ENCODE peak calls at places on chromosomes 4 and X, in eight cellular contexts. F is kidney tubule cell; J is C1 segment of cervical spinal cord; N is heart right ventricle; B is GM10248; P is tibial nerve; V is neural crest cell; Z is stimulated activated CD8-positive, alpha-beta memory T cell treated with anti-CD3 and anti-CD28 coated beads, Interleukin-7, amount 100 ng/mL, for 24 hours. K is an unnamed sample.

GRCh38 chr4:53119685-53120084 is 246.2 kb downstream of the SCFD2 start:
- DNase-seq in Z (no peak), B (no peak), J (no peak), F (peak; percentile 69), N (no peak), V (no peak), P (no peak), K (no peak)

GRCh38 chrX:68431836-68432235 is 1.5 kb downstream of the OPHN1 start:
- DNase-seq in V (no peak), P (no peak), F (no peak), B (no peak), J (no peak), N (no peak), Z (no peak), K (no peak)

GRCh38 chr4:129345680-129346079 is 249.7 kb downstream of the C4orf33 start:
- DNase-seq in Z (no peak), F (no peak), P (no peak), J (no peak), B (no peak), N (no peak), V (no peak), K (no peak)

GRCh38 chr4:112421911-112422310 is 94.1 kb downstream of the NEUROG2 start:
- DNase-seq in F (no peak), Z (no peak), P (no peak), B (no peak), N (no peak), V (no peak), J (no peak), K (no peak)

GRCh38 chr4:152849350-152849749 is 69.6 kb downstream of the ARFIP1 start:
- DNase-seq in N (no peak), Z (no peak), J (no peak), V (no peak), B (no peak), F (no peak), P (no peak), K (no peak)

GRCh38 chr4:88613417-88613875 is 21.2 kb downstream of the HERC3 start:
- DNase-seq in N (no peak), V (no peak), P (no peak), Z (no peak), B (no peak), F (peak; percentile 55), J (no peak), K (no peak)

GRCh38 chr4:1712216-1713002 is at the start of gene SLBP:
- DNase-seq in N (peak; percentile 96), F (peak; percentile 97), J (peak; percentile 86), V (peak; percentile 85), Z (peak; percentile 96), P (peak; percentile 91), B (peak; percentile 98), K (peak; percentile 98)

GRCh38 chr4:5746829-5747745 is 36.1 kb downstream of the EVC start:
- DNase-seq in F (peak; percentile 82), B (no peak), J (no peak), V (no peak), N (no peak), P (no peak), Z (no peak), K (no peak)

GRCh38 chr4:54566608-54567007 is 91.1 kb upstream of the KIT start:
- DNase-seq in N (no peak), P (no peak), Z (no peak), F (peak; percentile 60), J (no peak), B (no peak), V (no peak), K (no peak)

GRCh38 chr4:2295535-2296442 is 33.9 kb upstream of the MXD4 start:
- DNase-seq in F (no peak), N (no peak), V (no peak), Z (no peak), J (no peak), B (no peak), P (peak; percentile 4), K (no peak)

GRCh38 chr4:124386648-124387047 is 325.9 kb downstream of the ANKRD50 start:
- DNase-seq in F (no peak), N (no peak), P (no peak), B (no peak), Z (no peak), V (no peak), J (no peak), K (no peak)

GRCh38 chrX:133516691-133517090 is 101.4 kb upstream of the GPC4 start:
- DNase-seq in F (no peak), V (no peak), J (no peak), N (no peak), B (no peak), Z (no peak), P (no peak), K (no peak)

GRCh38 chrX:108313662-108314061 is 124.6 kb downstream of the COL4A6 start:
- DNase-seq in F (peak; percentile 70), P (no peak), V (no peak), N (no peak), B (no peak), Z (no peak), J (no peak), K (no peak)

GRCh38 chr4:123116412-123116811 is 194.0 kb upstream of the NUDT6 start:
- DNase-seq in Z (no peak), F (no peak), J (no peak), P (no peak), B (no peak), V (no peak), N (no peak), K (no peak)

GRCh38 chr4:16227462-16227868 is 1.2 kb upstream of the TAPT1 start:
- DNase-seq in J (no peak), V (no peak), B (no peak), N (peak; percentile 44), P (no peak), Z (peak; percentile 2), F (peak; percentile 42), K (peak; percentile 31)

GRCh38 chr4:182307746-182308145 is 64.5 kb downstream of the TENM3 start:
- DNase-seq in J (no peak), P (peak; percentile 24), F (peak; percentile 95), Z (no peak), V (no peak), B (no peak), N (no peak), K (peak; percentile 54)

GRCh38 chr4:39502034-39502658 is 25.1 kb downstream of the UGDH start:
- DNase-seq in Z (no peak), J (no peak), V (no peak), P (no peak), B (no peak), F (peak; percentile 72), N (no peak), K (no peak)

GRCh38 chr4:95415346-95415771 is 133.4 kb downstream of the UNC5C start:
- DNase-seq in V (no peak), B (no peak), Z (no peak), J (no peak), F (no peak), P (no peak), N (no peak), K (no peak)

GRCh38 chr4:72326692-72327632 is 242.1 kb downstream of the ADAMTS3 start:
- DNase-seq in J (no peak), V (no peak), P (no peak), B (peak; percentile 4), F (peak; percentile 61), Z (no peak), N (no peak), K (no peak)

GRCh38 chr4:33060873-33061542 is 2340.8 kb downstream of the PCDH7 start:
- DNase-seq in Z (no peak), P (no peak), J (peak; percentile 17), N (peak; percentile 3), V (peak; percentile 56), B (no peak), F (peak; percentile 64), K (no peak)

GRCh38 chrX:136639506-136640176 is 8.3 kb upstream of the CD40LG start:
- DNase-seq in F (no peak), B (no peak), Z (no peak), J (no peak), V (no peak), N (no peak), P (no peak), K (no peak)

GRCh38 chrX:2708601-2709200 is 17.6 kb downstream of the CD99 start:
- DNase-seq in B (no peak), F (peak; percentile 14), Z (no peak), J (no peak), P (no peak), N (no peak), V (no peak), K (no peak)

GRCh38 chrX:54358424-54359211 is 772 bp upstream of the WNK3 start:
- DNase-seq in J (peak; percentile 77), V (peak; percentile 68), Z (no peak), P (no peak), N (peak; percentile 39), B (peak; percentile 22), F (peak; percentile 52), K (peak; percentile 38)

GRCh38 chrX:153922932-153923857 is 2.9 kb downstream of the ARHGAP4 start:
- DNase-seq in J (peak; percentile 20), Z (no peak), P (peak; percentile 57), V (no peak), F (peak; percentile 47), N (peak; percentile 82), B (no peak), K (peak; percentile 75)

GRCh38 chrX:101057095-101057714 is 5.3 kb upstream of the TRMT2B start:
- DNase-seq in B (peak; percentile 42), N (no peak), J (no peak), F (peak; percentile 60), Z (no peak), P (no peak), V (no peak), K (no peak)

GRCh38 chrX:153412746-153413720 is 1.8 kb downstream of the ZFP92 start:
- DNase-seq in V (no peak), Z (no peak), J (no peak), B (no peak), F (no peak), N (no peak), P (no peak), K (no peak)

GRCh38 chr4:59553739-59554126 is 1646.4 kb upstream of the ADGRL3 start:
- DNase-seq in N (no peak), B (no peak), Z (no peak), V (no peak), F (peak; percentile 67), J (no peak), P (no peak), K (no peak)